ENCODE peak calls at places on chromosomes 11 and 22, in four cellular contexts. Z, B, W and L are unnamed samples.

GRCh38 chr11:18013790-18014507 is 1.1 kb upstream of the SERGEF start:
- DNase-seq in Z (peak), W (peak), B (no peak), L (no peak)

GRCh38 chr11:126080206-126080941 is 17.7 kb upstream of the CDON start:
- DNase-seq in Z (no peak), B (no peak), W (peak), L (no peak)

GRCh38 chr11:76410771-76411423 is 29.8 kb downstream of the GVQW3 start:
- DNase-seq in W (no peak), B (no peak), Z (no peak), L (no peak)

GRCh38 chr11:45872513-45873356 is 12.7 kb upstream of the MAPK8IP1 start:
- DNase-seq in B (peak), Z (peak), W (peak), L (peak)

GRCh38 chr11:102457865-102458264 is 5.3 kb upstream of the TMEM123 start:
- DNase-seq in B (no peak), Z (no peak), W (no peak), L (no peak)

GRCh38 chr22:20549232-20549841 is 41.9 kb downstream of the MED15 start:
- DNase-seq in Z (no peak), B (peak), W (no peak), L (peak)

GRCh38 chr22:17400305-17400704 is 31.0 kb downstream of the CECR2 start:
- DNase-seq in Z (no peak), W (no peak), B (no peak), L (no peak)

GRCh38 chr11:112961751-112962747 is 829 bp downstream of the NCAM1 start:
- DNase-seq in Z (peak), B (no peak), W (peak), L (no peak)

GRCh38 chr11:95398437-95399112 is 167.6 kb upstream of the SESN3 start:
- DNase-seq in W (no peak), Z (peak), B (no peak), L (no peak)

GRCh38 chr11:23233075-23233474 is 372.8 kb upstream of the CCDC179 start:
- DNase-seq in Z (peak), B (peak), W (no peak), L (no peak)

GRCh38 chr11:118530180-118530682 is 761 bp upstream of the TMEM25 start:
- DNase-seq in B (no peak), Z (peak), W (no peak), L (no peak)

GRCh38 chr11:117950999-117951961 is 22.1 kb upstream of the TMPRSS13 start:
- DNase-seq in Z (no peak), W (no peak), B (no peak), L (peak)

GRCh38 chr11:12048936-12049790 is 40.7 kb upstream of the DKK3 start:
- DNase-seq in W (no peak), B (peak), Z (peak), L (no peak)

GRCh38 chr11:57729479-57729878 is 11.8 kb upstream of the SELENOH start:
- DNase-seq in B (no peak), W (no peak), Z (no peak), L (no peak)

GRCh38 chr11:113201055-113201818 is 113.1 kb upstream of the TTC12 start:
- DNase-seq in Z (no peak), W (peak), B (no peak), L (no peak)

GRCh38 chr22:35322126-35322525 is 22.4 kb downstream of the TOM1 start:
- DNase-seq in W (no peak), Z (no peak), B (no peak), L (no peak)

GRCh38 chr11:71580057-71581003 is 2.3 kb downstream of the KRTAP5-11 start:
- DNase-seq in W (peak), B (peak), Z (peak), L (peak)

GRCh38 chr11:12473366-12473765 is 96.0 kb downstream of the PARVA start:
- DNase-seq in W (no peak), Z (no peak), B (no peak), L (no peak)

GRCh38 chr22:46758867-46759290 is 3.6 kb upstream of the TBC1D22A start:
- DNase-seq in W (peak), Z (peak), B (peak), L (peak)

GRCh38 chr22:32900856-32901255 is 99.4 kb downstream of the TIMP3 start:
- DNase-seq in W (no peak), Z (no peak), B (no peak), L (no peak)

GRCh38 chr11:132402056-132402684 is 1031.8 kb downstream of the NTM start:
- DNase-seq in W (peak), B (peak), Z (peak), L (peak)

GRCh38 chr11:79447039-79447438 is 6.2 kb upstream of the TENM4 start:
- DNase-seq in Z (no peak), B (no peak), W (no peak), L (no peak)

GRCh38 chr11:120558754-120559431 is 47.3 kb downstream of the GRIK4 start:
- DNase-seq in W (no peak), B (no peak), Z (no peak), L (no peak)

GRCh38 chr11:58957922-58958321 is 18.6 kb downstream of the GLYATL1 start:
- DNase-seq in Z (no peak), W (no peak), B (no peak), L (no peak)

GRCh38 chr11:28146123-28146751 is 38.0 kb downstream of the METTL15 start:
- DNase-seq in B (peak), Z (peak), W (peak), L (no peak)

GRCh38 chr11:112465433-112466024 is 204.9 kb upstream of the PLET1 start:
- DNase-seq in Z (no peak), B (no peak), W (no peak), L (no peak)

GRCh38 chr11:10329935-10330334 is 25.1 kb downstream of the ADM start:
- DNase-seq in B (peak), W (no peak), Z (peak), L (no peak)

GRCh38 chr11:74687237-74688005 is 43.8 kb downstream of the CHRDL2 start:
- DNase-seq in B (peak), Z (peak), W (no peak), L (no peak)

GRCh38 chr11:92455221-92455790 is 230.7 kb downstream of the FAT3 start:
- DNase-seq in Z (no peak), W (no peak), B (no peak), L (no peak)

GRCh38 chr11:1373536-1374214 is 16.1 kb upstream of the BRSK2 start:
- DNase-seq in W (no peak), Z (no peak), B (peak), L (no peak)

GRCh38 chr11:71355266-71355665 is 92.9 kb downstream of the DHCR7 start:
- DNase-seq in Z (no peak), W (no peak), B (no peak), L (no peak)

GRCh38 chr11:102036757-102037156 is 10.5 kb upstream of the CFAP300 start:
- DNase-seq in Z (no peak), W (no peak), B (no peak), L (no peak)

GRCh38 chr22:22712666-22713365 is 68.4 kb downstream of the GGTLC2 start:
- DNase-seq in W (no peak), B (no peak), Z (no peak), L (no peak)

GRCh38 chr11:114610984-114611944 is 15.7 kb upstream of the NXPE4 start:
- DNase-seq in B (no peak), W (no peak), Z (peak), L (no peak)

GRCh38 chr11:70699294-70700221 is 301.2 kb downstream of the CTTN start:
- DNase-seq in Z (no peak), B (no peak), W (peak), L (no peak)

GRCh38 chr11:126669416-126669815 is 313.9 kb downstream of the ST3GAL4 start:
- DNase-seq in W (no peak), Z (no peak), B (peak), L (no peak)

GRCh38 chr11:64656797-64657196 is 65.8 kb downstream of the SLC22A12 start:
- DNase-seq in W (peak), Z (no peak), B (no peak), L (no peak)
- TF ChIP-seq CTCF in W (peak), Z (no peak), B (no peak), L (no peak)

DNA sequence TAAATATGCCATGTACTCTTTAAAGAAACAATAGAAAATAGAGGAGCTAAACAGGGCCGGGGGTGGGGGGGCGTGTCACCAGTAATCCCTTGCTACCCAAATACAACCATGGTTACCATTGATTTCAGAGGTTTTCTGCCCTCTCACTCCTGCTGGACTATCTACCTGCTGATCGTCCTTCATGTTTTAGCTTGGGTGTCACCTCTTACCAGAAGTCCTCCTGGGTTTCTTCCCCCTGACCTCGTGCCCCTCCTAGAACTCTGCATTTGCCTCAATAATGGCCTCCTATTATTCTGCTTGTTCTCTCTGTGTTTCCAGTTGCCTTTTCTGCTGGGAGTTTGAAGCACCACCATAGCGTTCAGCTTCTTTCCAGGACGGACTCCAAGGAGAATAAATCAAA is 9.4 kb upstream of the PVALB start:
- DNase-seq in Z (no peak), W (no peak), B (no peak), L (no peak)
- TF ChIP-seq EZH2 in Z (no peak), W (no peak), B (no peak), L (no peak)

DNA sequence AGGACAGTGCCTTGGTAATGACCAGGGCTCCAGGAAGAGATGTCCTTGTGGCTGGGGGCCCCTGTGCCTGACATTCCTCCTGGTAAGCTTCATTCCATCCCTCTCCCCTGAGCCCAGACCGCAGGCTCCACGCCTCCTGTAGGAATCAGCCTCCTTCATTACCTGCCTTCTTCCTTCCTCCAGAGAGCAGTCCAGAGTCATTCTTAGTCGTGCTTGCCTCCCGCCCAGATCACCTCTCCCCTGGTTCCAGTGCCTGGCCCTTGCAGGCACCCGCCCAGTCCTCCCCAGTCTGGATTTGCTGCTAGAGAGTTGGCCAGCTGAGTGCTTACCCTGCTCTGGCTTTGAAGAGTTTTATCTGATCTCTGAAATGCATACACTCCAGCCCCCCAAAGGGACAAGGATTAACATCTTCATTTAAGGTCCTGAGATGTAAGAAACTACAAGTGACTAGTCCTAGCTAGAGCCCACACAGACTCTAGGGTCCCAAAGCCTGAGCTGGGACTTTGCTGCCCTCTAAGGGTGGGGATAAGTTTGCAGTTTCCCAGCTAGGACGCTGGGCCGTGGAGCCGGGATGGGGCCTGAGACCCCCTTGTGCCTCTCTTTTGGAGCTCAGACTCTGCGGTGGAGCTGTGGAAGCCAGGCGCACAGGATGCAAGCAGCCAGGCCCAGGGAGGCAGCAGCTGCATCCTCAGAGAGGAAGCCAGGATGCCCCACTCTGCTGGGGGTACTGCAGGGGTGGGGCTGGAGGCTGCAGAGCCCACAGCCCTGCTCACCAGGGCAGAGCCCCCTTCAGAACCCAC is 1.6 kb downstream of the NR1H3 start:
- DNase-seq in B (no peak), W (peak), Z (peak), L (peak)
- H3K27ac ChIP-seq in B (no peak), W (no peak), Z (no peak), L (no peak)

GRCh38 chr11:103671143-103671651 is 365.2 kb upstream of the DDI1 start:
- DNase-seq in Z (no peak), W (no peak), B (no peak), L (no peak)
- TF ChIP-seq CTCF in Z (no peak), W (peak), B (peak), L (peak)

GRCh38 chr11:68840661-68841653 is 759 bp downstream of the CPT1A start:
- DNase-seq in Z (peak), W (peak), B (no peak), L (peak)

GRCh38 chr11:68841718-68842426 is at the start of gene CPT1A:
- DNase-seq in W (peak), B (peak), Z (peak), L (peak)

GRCh38 chr11:68843703-68844312 is 2.1 kb upstream of the CPT1A start:
- DNase-seq in W (peak), B (peak), Z (peak), L (peak)

GRCh38 chr11:68843052-68843561 is 1.4 kb upstream of the CPT1A start:
- DNase-seq in W (peak), B (no peak), Z (peak), L (peak)

GRCh38 chr11:68842427-68843051 is 823 bp upstream of the CPT1A start:
- DNase-seq in W (no peak), Z (no peak), B (no peak), L (no peak)
- TF ChIP-seq EZH2 in W (no peak), Z (no peak), B (no peak), L (no peak)

GRCh38 chr11:2929880-2930704 is 872 bp upstream of the PHLDA2 start:
- DNase-seq in Z (peak), W (peak), B (no peak), L (no peak)
- H3K27ac ChIP-seq in Z (peak), W (no peak), B (peak), L (no peak)

GRCh38 chr11:6703247-6704063 is 20.3 kb upstream of the MRPL17 start:
- DNase-seq in B (peak), W (peak), Z (peak), L (peak)
- TF ChIP-seq CTCF in B (peak), W (peak), Z (peak), L (peak)

DNA sequence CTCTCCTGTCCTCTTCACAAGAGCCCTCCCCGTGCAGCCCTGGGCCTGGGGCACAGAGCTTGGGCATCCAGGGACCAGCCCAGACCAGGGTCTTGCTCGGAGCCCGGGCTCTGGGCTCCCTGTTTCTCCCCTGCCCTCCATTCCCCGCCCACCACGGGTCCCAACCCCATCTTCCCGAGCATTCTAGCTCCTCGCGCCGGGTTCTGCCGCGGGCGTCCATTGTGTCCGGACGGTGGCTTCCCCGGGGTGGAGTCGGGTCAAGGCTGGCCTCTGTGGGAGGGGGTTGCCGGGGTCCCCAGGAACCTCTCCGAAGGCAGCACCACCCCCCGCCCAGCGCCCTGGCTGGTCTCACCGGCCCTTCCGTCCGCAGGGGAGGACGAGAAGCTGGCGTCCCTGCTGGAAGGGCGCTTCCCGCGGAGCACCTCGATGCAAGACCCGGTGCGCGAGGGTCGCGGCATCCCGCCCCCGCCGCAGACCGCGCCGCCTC is 18.1 kb upstream of the ACR start:
- DNase-seq in Z (no peak), B (no peak), W (peak), L (no peak)
- TF ChIP-seq EZH2 in Z (peak), B (no peak), W (no peak), L (no peak)

GRCh38 chr22:38759005-38759404 is 3.2 kb upstream of the SUN2 start:
- DNase-seq in Z (no peak), W (no peak), B (no peak), L (no peak)
- H3K27ac ChIP-seq in Z (no peak), W (no peak), B (no peak), L (no peak)

GRCh38 chr11:3984896-3985295 is 109.7 kb upstream of the RRM1 start:
- DNase-seq in B (no peak), W (peak), Z (peak), L (peak)
- TF ChIP-seq CTCF in B (peak), W (peak), Z (peak), L (peak)